ENCODE peak calls at places on chromosomes 12 and 14, in nine cellular contexts. I is RWPE1, G is BE2C, T is dorsolateral prefrontal cortex, B is type B pancreatic cell, O is psoas muscle, N is AG10803, D is hepatocyte, E is astrocyte of the spinal cord. H is an unnamed sample.

GRCh38 chr12:42741771-42742510 is 152.4 kb upstream of the PRICKLE1 start:
- DNase-seq in I (no peak), G (no peak), T (no peak), B (no peak), O (no peak), N (peak; percentile 69), D (no peak), E (peak; percentile 82), H (no peak)

GRCh38 chr12:50505386-50505827 is 622 bp downstream of the DIP2B start:
- DNase-seq in I (peak; percentile 33), G (peak; percentile 22), T (peak; percentile 31), B (no peak), O (no peak), N (peak; percentile 10), D (peak; percentile 34), E (peak; percentile 23), H (no peak)

GRCh38 chr12:106957617-106958016 is 1.9 kb downstream of the TMEM263 start:
- DNase-seq in I (no peak), G (no peak), T (no peak), B (no peak), O (no peak), N (no peak), D (no peak), E (peak; percentile 15), H (no peak)

GRCh38 chr12:5168148-5168547 is 124.5 kb downstream of the KCNA5 start:
- DNase-seq in I (no peak), G (no peak), T (no peak), B (no peak), O (no peak), N (no peak), D (no peak), E (no peak), H (no peak)

GRCh38 chr14:100679707-100680438 is 46.8 kb upstream of the DLK1 start:
- DNase-seq in I (no peak), G (no peak), T (no peak), B (no peak), O (peak; percentile 59), N (peak; percentile 85), D (peak; percentile 90), E (peak; percentile 91), H (no peak)

GRCh38 chr12:121626853-121627623 is 708 bp downstream of the ORAI1 start:
- DNase-seq in I (peak; percentile 54), G (peak; percentile 70), T (peak; percentile 51), B (no peak), O (peak; percentile 63), N (peak; percentile 57), D (peak; percentile 78), E (peak; percentile 76), H (no peak)

GRCh38 chr14:59251811-59252771 is 63.6 kb downstream of the DAAM1 start:
- DNase-seq in I (no peak), G (no peak), T (no peak), B (no peak), O (no peak), N (peak; percentile 89), D (no peak), E (peak; percentile 72), H (no peak)

GRCh38 chr14:101496779-101497420 is 64.4 kb upstream of the DIO3 start:
- DNase-seq in I (no peak), G (no peak), T (no peak), B (no peak), O (no peak), N (no peak), D (no peak), E (no peak), H (no peak)

GRCh38 chr14:100542619-100543205 is 44.5 kb downstream of the BEGAIN start:
- DNase-seq in I (no peak), G (no peak), T (no peak), B (no peak), O (no peak), N (no peak), D (no peak), E (no peak), H (no peak)

GRCh38 chr14:26621807-26622560 is 24.2 kb upstream of the NOVA1 start:
- DNase-seq in I (no peak), G (no peak), T (no peak), B (no peak), O (no peak), N (peak; percentile 26), D (no peak), E (peak; percentile 22), H (no peak)

GRCh38 chr12:7869137-7869536 is 3.6 kb downstream of the SLC2A14 start:
- DNase-seq in I (no peak), G (no peak), T (no peak), B (no peak), O (no peak), N (peak; percentile 92), D (no peak), E (no peak), H (no peak)

GRCh38 chr12:6689000-6689882 is at the start of gene ZNF384:
- DNase-seq in I (peak; percentile 95), G (peak; percentile 96), T (peak; percentile 99), B (peak; percentile 96), O (peak; percentile 96), N (peak; percentile 100), D (peak; percentile 98), E (peak; percentile 99), H (peak; percentile 96)
- TF ChIP-seq CTCF in I (no peak), G (peak; percentile 11), T (no peak), B (peak; percentile 51), O (peak; percentile 6), N (peak; percentile 35), D (no peak), E (peak; percentile 6), H (peak; percentile 22)

DNA sequence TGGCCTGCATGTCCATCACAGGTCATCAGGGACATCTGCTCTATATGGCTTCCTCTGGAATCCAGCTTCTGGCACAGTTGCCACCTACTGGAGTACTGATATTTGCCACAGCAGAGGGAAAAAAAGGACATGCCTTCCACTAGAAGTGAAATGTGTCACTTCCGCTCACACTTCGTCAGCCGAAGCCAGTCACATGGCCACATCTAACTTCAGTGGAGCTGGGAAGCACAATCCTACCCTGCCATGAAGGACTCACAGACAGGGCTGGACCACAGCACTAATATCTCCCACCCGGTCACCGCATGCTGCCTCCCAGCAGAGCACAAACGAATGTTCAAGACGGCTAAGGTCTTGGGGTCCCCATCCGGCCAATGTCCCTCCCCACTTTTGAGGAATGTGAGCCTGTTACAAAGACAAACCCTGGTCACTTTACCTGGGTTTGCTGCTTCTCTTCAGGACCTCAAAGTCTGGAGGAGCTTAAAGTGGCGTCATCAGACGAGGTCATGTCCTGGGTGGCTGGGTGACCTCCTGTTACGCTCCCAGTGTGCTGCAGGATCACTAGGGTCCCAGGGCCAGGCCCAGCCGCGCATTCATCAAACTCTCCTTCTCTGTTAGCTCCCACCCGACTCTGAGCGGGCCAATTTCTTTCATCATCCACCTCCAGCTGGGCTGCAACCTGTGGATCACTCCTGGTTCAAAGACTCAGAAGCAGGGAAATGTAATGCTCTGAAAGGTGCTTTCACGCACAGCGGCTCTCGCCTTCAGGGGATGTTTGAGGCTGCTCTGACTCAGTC is 98.5 kb downstream of the GCH1 start:
- DNase-seq in I (no peak), G (no peak), T (no peak), B (no peak), O (no peak), N (no peak), D (no peak), E (no peak), H (no peak)
- TF ChIP-seq CTCF in I (no peak), G (no peak), T (no peak), B (no peak), O (no peak), N (no peak), D (no peak), E (no peak), H (no peak)

GRCh38 chr14:61300209-61300608 is 19.1 kb upstream of the TMEM30B start:
- DNase-seq in I (no peak), G (no peak), T (no peak), B (no peak), O (no peak), N (no peak), D (no peak), E (no peak), H (no peak)
- TF ChIP-seq CTCF in I (no peak), G (no peak), T (no peak), B (no peak), O (no peak), N (no peak), D (no peak), E (no peak), H (no peak)

GRCh38 chr14:24734917-24735500 is 101.0 kb upstream of the GZMB start:
- DNase-seq in I (no peak), G (peak; percentile 26), T (peak; percentile 38), B (no peak), O (no peak), N (peak; percentile 82), D (peak; percentile 87), E (peak; percentile 52), H (no peak)

GRCh38 chr14:24741871-24742270 is 107.9 kb upstream of the GZMB start:
- DNase-seq in I (no peak), G (no peak), T (no peak), B (no peak), O (no peak), N (peak; percentile 51), D (no peak), E (peak; percentile 20), H (no peak)

DNA sequence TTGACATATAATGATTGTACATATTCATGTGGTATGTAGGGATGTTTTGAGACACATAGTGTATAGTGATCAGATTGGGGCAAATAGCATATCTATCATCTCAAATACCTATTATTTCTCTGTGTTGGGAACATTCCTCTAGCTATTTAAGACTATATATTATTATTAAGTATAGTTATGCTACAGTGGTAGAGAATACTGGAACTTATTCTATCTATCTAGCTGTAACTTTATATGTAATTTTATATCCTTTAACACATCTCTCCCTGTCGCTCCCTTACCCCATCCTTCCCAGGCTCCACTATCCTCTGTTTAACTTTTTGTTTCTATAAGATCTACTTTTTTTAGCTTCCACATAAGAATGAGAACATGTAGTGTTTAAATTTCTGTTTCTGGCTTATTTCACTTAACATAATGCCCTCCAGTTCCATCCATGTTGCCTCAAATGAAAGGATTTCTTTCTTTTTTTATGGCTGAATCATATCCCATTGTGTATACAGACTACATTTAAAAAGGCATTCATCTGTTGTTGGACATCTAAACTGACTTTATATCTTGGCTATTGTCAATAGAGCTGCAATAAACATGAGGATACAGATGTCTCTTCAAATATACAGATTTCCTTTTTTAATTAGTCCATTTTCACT is 102.1 kb upstream of the GZMB start:
- DNase-seq in I (no peak), G (no peak), T (no peak), B (no peak), O (no peak), N (no peak), D (no peak), E (no peak), H (no peak)
- TF ChIP-seq CTCF in I (no peak), G (no peak), T (no peak), B (no peak), O (no peak), N (no peak), D (no peak), E (no peak), H (no peak)

GRCh38 chr12:96500686-96501085 is 11.3 kb downstream of the CFAP54 start:
- DNase-seq in I (no peak), G (no peak), T (no peak), B (no peak), O (no peak), N (peak; percentile 37), D (no peak), E (peak; percentile 58), H (no peak)
- TF ChIP-seq CTCF in I (no peak), G (no peak), T (no peak), B (no peak), O (peak; percentile 17), N (peak; percentile 40), D (no peak), E (peak; percentile 38), H (peak; percentile 72)